ENCODE peak calls at places on chromosome 9, in six cellular contexts. D, N, Y, P, I and E are unnamed samples.

GRCh38 chr9:1456301-1456999 is 406.3 kb downstream of the DMRT2 start:
- DNase-seq in Y (no peak), P (no peak), I (no peak), N (no peak), D (no peak), E (no peak)

GRCh38 chr9:23825700-23826099 is 340 bp downstream of the ELAVL2 start:
- DNase-seq in N (no peak), P (no peak), I (no peak), D (no peak), Y (no peak), E (no peak)

GRCh38 chr9:126591083-126591482 is 22.6 kb upstream of the LMX1B start:
- DNase-seq in Y (no peak), D (no peak), P (no peak), I (peak), N (no peak), E (peak)

GRCh38 chr9:134915046-134915930 is 2.4 kb downstream of the FCN1 start:
- DNase-seq in P (no peak), D (no peak), N (peak), Y (no peak), I (no peak), E (no peak)

GRCh38 chr9:83992407-83992806 is 11.8 kb downstream of the RMI1 start:
- DNase-seq in Y (no peak), I (peak), P (no peak), D (no peak), N (no peak), E (no peak)

GRCh38 chr9:7234144-7234543 is 476.4 kb downstream of the KDM4C start:
- DNase-seq in N (no peak), Y (no peak), I (peak), P (no peak), D (peak), E (no peak)

GRCh38 chr9:111798786-111799185 is 4.0 kb upstream of the SHOC1 start:
- DNase-seq in N (no peak), P (no peak), D (no peak), I (peak), Y (peak), E (peak)

GRCh38 chr9:137506702-137507171 is 43.5 kb downstream of the PNPLA7 start:
- DNase-seq in Y (peak), N (no peak), I (peak), P (no peak), D (no peak), E (no peak)

GRCh38 chr9:93262537-93263310 is 78.8 kb downstream of the WNK2 start:
- DNase-seq in P (no peak), I (no peak), Y (no peak), N (peak), D (no peak), E (no peak)